ENCODE peak calls at places on chromosomes 4 and X, in ten cellular contexts. One of them, this sample, is unnamed. For H3K36me3, the result is how much of the 10 kb centered on the place peaks cover.

GRCh38 chr4:3040447-3041191 is 33.7 kb downstream of the HTT-AS start:
- DNase-seq in tibial artery: no peak
- DNase-seq in NT2/D1: no peak
- DNase-seq in endothelial cell of umbilical vein: no peak
- DNase-seq in body of pancreas: no peak
- DNase-seq in BE2C: no peak
- DNase-seq in cardiac muscle cell: no peak
- DNase-seq in mammary epithelial cell: no peak
- DNase-seq in colonic mucosa: no peak
- DNase-seq in SK-N-SH: no peak
- DNase-seq in this sample: no peak

GRCh38 chr4:126267689-126268088 is 952.9 kb downstream of the FAT4 start:
- DNase-seq in tibial artery: no peak
- DNase-seq in NT2/D1: no peak
- DNase-seq in endothelial cell of umbilical vein: no peak
- DNase-seq in body of pancreas: no peak
- DNase-seq in BE2C: no peak
- DNase-seq in cardiac muscle cell: no peak
- DNase-seq in mammary epithelial cell: peak
- DNase-seq in colonic mucosa: no peak
- DNase-seq in SK-N-SH: no peak
- DNase-seq in this sample: no peak

GRCh38 chr4:123706961-123707360 is 310.4 kb downstream of the SPRY1 start:
- DNase-seq in tibial artery: no peak
- DNase-seq in NT2/D1: no peak
- DNase-seq in endothelial cell of umbilical vein: no peak
- DNase-seq in body of pancreas: no peak
- DNase-seq in BE2C: no peak
- DNase-seq in cardiac muscle cell: no peak
- DNase-seq in mammary epithelial cell: no peak
- DNase-seq in colonic mucosa: no peak
- DNase-seq in SK-N-SH: no peak
- DNase-seq in this sample: no peak

GRCh38 chr4:53003959-53004358 is 141.8 kb downstream of the RASL11B start:
- DNase-seq in tibial artery: no peak
- DNase-seq in NT2/D1: no peak
- DNase-seq in endothelial cell of umbilical vein: no peak
- DNase-seq in body of pancreas: no peak
- DNase-seq in BE2C: no peak
- DNase-seq in cardiac muscle cell: no peak
- DNase-seq in mammary epithelial cell: no peak
- DNase-seq in colonic mucosa: no peak
- DNase-seq in SK-N-SH: no peak
- DNase-seq in this sample: no peak

GRCh38 chr4:7189066-7189465 is 3.3 kb upstream of the SORCS2 start:
- DNase-seq in tibial artery: peak
- DNase-seq in NT2/D1: no peak
- DNase-seq in endothelial cell of umbilical vein: no peak
- DNase-seq in body of pancreas: no peak
- DNase-seq in BE2C: no peak
- DNase-seq in cardiac muscle cell: no peak
- DNase-seq in mammary epithelial cell: no peak
- DNase-seq in colonic mucosa: no peak
- DNase-seq in SK-N-SH: no peak
- DNase-seq in this sample: peak

GRCh38 chrX:123339201-123339905 is 155.3 kb downstream of the GRIA3 start:
- DNase-seq in tibial artery: no peak
- DNase-seq in NT2/D1: no peak
- DNase-seq in endothelial cell of umbilical vein: no peak
- DNase-seq in body of pancreas: no peak
- DNase-seq in BE2C: no peak
- DNase-seq in cardiac muscle cell: no peak
- DNase-seq in mammary epithelial cell: peak
- DNase-seq in colonic mucosa: no peak
- DNase-seq in SK-N-SH: no peak
- DNase-seq in this sample: no peak

GRCh38 chrX:13050151-13050550 is 5.7 kb upstream of the FAM9C start:
- DNase-seq in tibial artery: no peak
- DNase-seq in NT2/D1: no peak
- DNase-seq in endothelial cell of umbilical vein: no peak
- DNase-seq in body of pancreas: no peak
- DNase-seq in BE2C: no peak
- DNase-seq in cardiac muscle cell: no peak
- DNase-seq in mammary epithelial cell: no peak
- DNase-seq in colonic mucosa: no peak
- DNase-seq in SK-N-SH: no peak
- DNase-seq in this sample: no peak

GRCh38 chr4:138401330-138401729 is 159.2 kb upstream of the SLC7A11 start:
- DNase-seq in tibial artery: no peak
- DNase-seq in NT2/D1: no peak
- DNase-seq in endothelial cell of umbilical vein: peak
- DNase-seq in body of pancreas: peak
- DNase-seq in BE2C: peak
- DNase-seq in cardiac muscle cell: peak
- DNase-seq in mammary epithelial cell: no peak
- DNase-seq in colonic mucosa: no peak
- DNase-seq in SK-N-SH: no peak
- DNase-seq in this sample: no peak

GRCh38 chr4:83267121-83267834 is 17.3 kb downstream of the COQ2 start:
- DNase-seq in tibial artery: peak
- DNase-seq in NT2/D1: no peak
- DNase-seq in endothelial cell of umbilical vein: peak
- DNase-seq in body of pancreas: no peak
- DNase-seq in BE2C: no peak
- DNase-seq in cardiac muscle cell: no peak
- DNase-seq in mammary epithelial cell: no peak
- DNase-seq in colonic mucosa: no peak
- DNase-seq in SK-N-SH: no peak
- DNase-seq in this sample: no peak

GRCh38 chr4:38161208-38162113 is 201.3 kb downstream of the PTTG2 start:
- DNase-seq in tibial artery: no peak
- DNase-seq in NT2/D1: no peak
- DNase-seq in endothelial cell of umbilical vein: peak
- DNase-seq in body of pancreas: no peak
- DNase-seq in BE2C: no peak
- DNase-seq in cardiac muscle cell: no peak
- DNase-seq in mammary epithelial cell: peak
- DNase-seq in colonic mucosa: no peak
- DNase-seq in SK-N-SH: no peak
- DNase-seq in this sample: no peak

GRCh38 chr4:154491731-154492249 is at the start of gene DCHS2:
- DNase-seq in tibial artery: no peak
- DNase-seq in NT2/D1: peak
- DNase-seq in endothelial cell of umbilical vein: no peak
- DNase-seq in body of pancreas: no peak
- DNase-seq in BE2C: peak
- DNase-seq in cardiac muscle cell: peak
- DNase-seq in mammary epithelial cell: peak
- DNase-seq in colonic mucosa: peak
- DNase-seq in SK-N-SH: peak
- DNase-seq in this sample: peak

GRCh38 chrX:49059209-49060191 is 701 bp downstream of the CCDC120 start:
- DNase-seq in tibial artery: no peak
- DNase-seq in NT2/D1: no peak
- DNase-seq in endothelial cell of umbilical vein: no peak
- DNase-seq in body of pancreas: peak
- DNase-seq in BE2C: no peak
- DNase-seq in cardiac muscle cell: no peak
- DNase-seq in mammary epithelial cell: no peak
- DNase-seq in colonic mucosa: no peak
- DNase-seq in SK-N-SH: no peak
- DNase-seq in this sample: peak

GRCh38 chr4:100147684-100148083 is 42.6 kb downstream of the DDIT4L start:
- DNase-seq in tibial artery: no peak
- DNase-seq in NT2/D1: no peak
- DNase-seq in endothelial cell of umbilical vein: no peak
- DNase-seq in body of pancreas: no peak
- DNase-seq in BE2C: no peak
- DNase-seq in cardiac muscle cell: no peak
- DNase-seq in mammary epithelial cell: no peak
- DNase-seq in colonic mucosa: no peak
- DNase-seq in SK-N-SH: no peak
- DNase-seq in this sample: no peak

GRCh38 chr4:181007751-181008150 is 1235.5 kb upstream of the TENM3 start:
- DNase-seq in tibial artery: no peak
- DNase-seq in NT2/D1: no peak
- DNase-seq in endothelial cell of umbilical vein: no peak
- DNase-seq in body of pancreas: no peak
- DNase-seq in BE2C: no peak
- DNase-seq in cardiac muscle cell: no peak
- DNase-seq in mammary epithelial cell: no peak
- DNase-seq in colonic mucosa: no peak
- DNase-seq in SK-N-SH: no peak
- DNase-seq in this sample: no peak

GRCh38 chr4:8283631-8284121 is 14.1 kb downstream of the HTRA3 start:
- DNase-seq in tibial artery: no peak
- DNase-seq in NT2/D1: no peak
- DNase-seq in endothelial cell of umbilical vein: no peak
- DNase-seq in body of pancreas: no peak
- DNase-seq in BE2C: peak
- DNase-seq in cardiac muscle cell: no peak
- DNase-seq in mammary epithelial cell: no peak
- DNase-seq in colonic mucosa: no peak
- DNase-seq in SK-N-SH: no peak
- DNase-seq in this sample: peak
- H3K36me3 ChIP-seq in tibial artery: under half
- H3K36me3 ChIP-seq in NT2/D1: under half
- H3K36me3 ChIP-seq in endothelial cell of umbilical vein: under half
- H3K36me3 ChIP-seq in body of pancreas: under half
- H3K36me3 ChIP-seq in BE2C: under half
- H3K36me3 ChIP-seq in cardiac muscle cell: under half
- H3K36me3 ChIP-seq in mammary epithelial cell: under half
- H3K36me3 ChIP-seq in colonic mucosa: under half
- H3K36me3 ChIP-seq in SK-N-SH: under half
- H3K36me3 ChIP-seq in this sample: under half

GRCh38 chrX:154827624-154828408 is 6.6 kb downstream of the SMIM9 start:
- DNase-seq in tibial artery: no peak
- DNase-seq in NT2/D1: no peak
- DNase-seq in endothelial cell of umbilical vein: no peak
- DNase-seq in body of pancreas: no peak
- DNase-seq in BE2C: no peak
- DNase-seq in cardiac muscle cell: no peak
- DNase-seq in mammary epithelial cell: no peak
- DNase-seq in colonic mucosa: no peak
- DNase-seq in SK-N-SH: no peak
- DNase-seq in this sample: no peak
- H3K4me3 ChIP-seq in tibial artery: no peak
- H3K4me3 ChIP-seq in NT2/D1: no peak
- H3K4me3 ChIP-seq in endothelial cell of umbilical vein: no peak
- H3K4me3 ChIP-seq in body of pancreas: no peak
- H3K4me3 ChIP-seq in BE2C: no peak
- H3K4me3 ChIP-seq in cardiac muscle cell: no peak
- H3K4me3 ChIP-seq in mammary epithelial cell: no peak
- H3K4me3 ChIP-seq in colonic mucosa: no peak
- H3K4me3 ChIP-seq in SK-N-SH: no peak
- H3K4me3 ChIP-seq in this sample: no peak

GRCh38 chr4:41753942-41754341 is 5.4 kb upstream of the PHOX2B start:
- DNase-seq in tibial artery: no peak
- DNase-seq in NT2/D1: no peak
- DNase-seq in endothelial cell of umbilical vein: no peak
- DNase-seq in body of pancreas: no peak
- DNase-seq in BE2C: peak
- DNase-seq in cardiac muscle cell: no peak
- DNase-seq in mammary epithelial cell: no peak
- DNase-seq in colonic mucosa: no peak
- DNase-seq in SK-N-SH: peak
- DNase-seq in this sample: no peak
- H3K36me3 ChIP-seq in tibial artery: under half
- H3K36me3 ChIP-seq in NT2/D1: under half
- H3K36me3 ChIP-seq in endothelial cell of umbilical vein: under half
- H3K36me3 ChIP-seq in body of pancreas: under half
- H3K36me3 ChIP-seq in BE2C: under half
- H3K36me3 ChIP-seq in cardiac muscle cell: under half
- H3K36me3 ChIP-seq in mammary epithelial cell: under half
- H3K36me3 ChIP-seq in colonic mucosa: under half
- H3K36me3 ChIP-seq in SK-N-SH: under half
- H3K36me3 ChIP-seq in this sample: under half

GRCh38 chrX:10617964-10618342 is 2.4 kb downstream of the MID1 start:
- DNase-seq in tibial artery: no peak
- DNase-seq in NT2/D1: no peak
- DNase-seq in endothelial cell of umbilical vein: peak
- DNase-seq in body of pancreas: no peak
- DNase-seq in BE2C: peak
- DNase-seq in cardiac muscle cell: no peak
- DNase-seq in mammary epithelial cell: peak
- DNase-seq in colonic mucosa: peak
- DNase-seq in SK-N-SH: peak
- DNase-seq in this sample: no peak

GRCh38 chrX:10619311-10620015 is 922 bp downstream of the MID1 start:
- DNase-seq in tibial artery: no peak
- DNase-seq in NT2/D1: no peak
- DNase-seq in endothelial cell of umbilical vein: peak
- DNase-seq in body of pancreas: no peak
- DNase-seq in BE2C: no peak
- DNase-seq in cardiac muscle cell: peak
- DNase-seq in mammary epithelial cell: no peak
- DNase-seq in colonic mucosa: peak
- DNase-seq in SK-N-SH: peak
- DNase-seq in this sample: no peak

GRCh38 chrX:10618911-10619310 is 1.5 kb downstream of the MID1 start:
- DNase-seq in tibial artery: no peak
- DNase-seq in NT2/D1: no peak
- DNase-seq in endothelial cell of umbilical vein: peak
- DNase-seq in body of pancreas: no peak
- DNase-seq in BE2C: no peak
- DNase-seq in cardiac muscle cell: peak
- DNase-seq in mammary epithelial cell: no peak
- DNase-seq in colonic mucosa: no peak
- DNase-seq in SK-N-SH: no peak
- DNase-seq in this sample: no peak

GRCh38 chrX:10615931-10616780 is 4.2 kb downstream of the MID1 start:
- DNase-seq in tibial artery: no peak
- DNase-seq in NT2/D1: peak
- DNase-seq in endothelial cell of umbilical vein: peak
- DNase-seq in body of pancreas: peak
- DNase-seq in BE2C: peak
- DNase-seq in cardiac muscle cell: peak
- DNase-seq in mammary epithelial cell: no peak
- DNase-seq in colonic mucosa: peak
- DNase-seq in SK-N-SH: peak
- DNase-seq in this sample: peak

DNA sequence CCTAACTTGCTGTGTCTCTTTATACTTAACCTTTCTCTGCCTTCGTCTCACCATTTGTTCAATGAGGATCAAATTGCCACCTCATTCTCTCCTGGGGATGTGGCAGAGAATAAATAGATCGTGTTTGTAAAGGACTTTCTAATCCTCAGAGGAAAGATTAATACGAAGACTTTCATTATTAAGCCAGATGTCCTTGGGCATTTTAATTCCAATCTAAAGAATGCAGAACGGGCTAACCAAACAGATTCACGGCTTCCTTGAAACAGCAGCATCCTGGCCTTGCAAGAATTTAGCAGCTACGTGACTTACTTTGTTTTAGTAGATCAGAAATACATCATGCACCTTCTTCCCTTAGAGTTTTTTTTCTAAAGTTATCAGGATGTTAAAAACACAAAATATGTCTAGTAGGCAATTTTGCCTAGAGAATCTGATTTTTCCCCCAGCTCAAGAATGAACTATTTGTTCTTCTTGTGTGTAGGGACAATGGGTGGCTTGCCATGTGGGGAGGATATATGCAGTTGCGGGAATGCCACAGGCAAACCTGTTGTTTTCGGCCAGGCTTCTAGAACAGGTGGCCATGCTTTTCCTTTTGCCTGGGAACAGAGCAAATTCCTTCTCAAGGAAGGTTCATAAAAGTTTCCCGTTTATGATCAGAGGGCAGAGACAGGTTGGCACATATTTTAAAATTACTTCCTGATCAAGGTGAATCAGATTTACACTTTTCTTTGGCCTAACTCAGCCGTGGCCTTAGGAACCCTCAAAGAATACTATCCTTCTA is 3.0 kb downstream of the MID1 start:
- DNase-seq in tibial artery: no peak
- DNase-seq in NT2/D1: no peak
- DNase-seq in endothelial cell of umbilical vein: no peak
- DNase-seq in body of pancreas: no peak
- DNase-seq in BE2C: no peak
- DNase-seq in cardiac muscle cell: no peak
- DNase-seq in mammary epithelial cell: no peak
- DNase-seq in colonic mucosa: no peak
- DNase-seq in SK-N-SH: no peak
- DNase-seq in this sample: no peak
- H3K4me3 ChIP-seq in tibial artery: no peak
- H3K4me3 ChIP-seq in NT2/D1: no peak
- H3K4me3 ChIP-seq in endothelial cell of umbilical vein: no peak
- H3K4me3 ChIP-seq in body of pancreas: no peak
- H3K4me3 ChIP-seq in BE2C: peak
- H3K4me3 ChIP-seq in cardiac muscle cell: peak
- H3K4me3 ChIP-seq in mammary epithelial cell: peak
- H3K4me3 ChIP-seq in colonic mucosa: no peak
- H3K4me3 ChIP-seq in SK-N-SH: peak
- H3K4me3 ChIP-seq in this sample: no peak